ENCODE peak calls at places on chromosomes 2 and 18, in four cellular contexts. U, H, E and L are unnamed samples.
A peak's percentile ranks its signal among the peaks of the same experiment; 100 is the strongest.

GRCh38 chr2:158722266-158723105 is 72.6 kb upstream of the DAPL1 start:
- DNase-seq in U (no peak), H (no peak), E (no peak), L (no peak)

GRCh38 chr2:18049325-18049724 is 170.9 kb downstream of the KCNS3 start:
- DNase-seq in U (no peak), E (no peak), H (no peak), L (no peak)

GRCh38 chr2:178238144-178238521 is 43.8 kb downstream of the OSBPL6 start:
- DNase-seq in H (no peak), E (no peak), U (no peak), L (no peak)

GRCh38 chr2:8064608-8065007 is 617.2 kb upstream of the ID2 start:
- DNase-seq in U (no peak), H (no peak), E (no peak), L (no peak)

GRCh38 chr2:196442211-196442610 is 197.3 kb upstream of the CCDC150 start:
- DNase-seq in U (no peak), E (peak; percentile 5), H (no peak), L (no peak)

GRCh38 chr2:110677080-110677479 is 783 bp downstream of the BUB1 start:
- DNase-seq in E (no peak), U (no peak), H (peak; percentile 6), L (no peak)

GRCh38 chr2:239189711-239190131 is 211.1 kb downstream of the HDAC4 start:
- DNase-seq in U (no peak), H (no peak), E (no peak), L (peak; percentile 13)

GRCh38 chr18:6409933-6410332 is 4.8 kb downstream of the L3MBTL4 start:
- DNase-seq in H (no peak), E (no peak), U (no peak), L (no peak)

GRCh38 chr2:9145109-9145751 is 61.4 kb upstream of the ASAP2 start:
- DNase-seq in E (peak; percentile 86), H (no peak), U (no peak), L (no peak)

GRCh38 chr18:46260016-46260878 is 156.1 kb downstream of the HAUS1 start:
- DNase-seq in E (peak; percentile 84), H (no peak), U (no peak), L (no peak)

GRCh38 chr2:176188969-176189665 is 649 bp downstream of the HOXD1 start:
- DNase-seq in H (no peak), U (no peak), E (no peak), L (no peak)

GRCh38 chr2:120360307-120360855 is 14.4 kb downstream of the INHBB start:
- DNase-seq in U (no peak), E (peak; percentile 11), H (no peak), L (no peak)

GRCh38 chr2:979286-979928 is 28.8 kb downstream of the SNTG2 start:
- DNase-seq in U (no peak), E (no peak), H (no peak), L (no peak)

GRCh38 chr2:228268756-228269155 is 87.3 kb upstream of the SPHKAP start:
- DNase-seq in E (no peak), H (no peak), U (no peak), L (no peak)

GRCh38 chr2:208501217-208501616 is 94.6 kb downstream of the PTH2R start:
- DNase-seq in E (no peak), H (no peak), U (no peak), L (no peak)

GRCh38 chr2:111118455-111119003 is 2.2 kb upstream of the BCL2L11 start:
- DNase-seq in H (no peak), U (no peak), E (no peak), L (no peak)

GRCh38 chr2:208363485-208363884 is 43.1 kb upstream of the PTH2R start:
- DNase-seq in E (peak; percentile 84), U (no peak), H (no peak), L (no peak)

GRCh38 chr2:46769809-46770208 is 145.8 kb downstream of the MCFD2 start:
- DNase-seq in H (no peak), E (no peak), U (no peak), L (no peak)

GRCh38 chr2:226622484-226622883 is 177.1 kb downstream of the IRS1 start:
- DNase-seq in U (no peak), H (no peak), E (no peak), L (no peak)

GRCh38 chr2:175929850-175930249 is 72.2 kb downstream of the LNPK start:
- DNase-seq in H (peak; percentile 18), E (peak; percentile 33), U (no peak), L (no peak)

GRCh38 chr2:232592687-232593407 is 40.6 kb upstream of the EFHD1 start:
- DNase-seq in H (no peak), E (peak; percentile 90), U (no peak), L (no peak)

GRCh38 chr2:187964742-187965141 is 326.9 kb upstream of the GULP1 start:
- DNase-seq in H (no peak), E (no peak), U (no peak), L (no peak)

GRCh38 chr2:66587216-66587615 is 152.3 kb downstream of the MEIS1 start:
- DNase-seq in U (no peak), E (peak; percentile 9), H (no peak), L (no peak)

GRCh38 chr18:36622610-36623009 is 206.2 kb downstream of the TPGS2 start:
- DNase-seq in E (no peak), H (no peak), U (no peak), L (no peak)

GRCh38 chr18:36623681-36624080 is 205.1 kb downstream of the TPGS2 start:
- DNase-seq in U (no peak), H (no peak), E (no peak), L (no peak)

GRCh38 chr18:36625386-36625785 is 203.4 kb downstream of the TPGS2 start:
- DNase-seq in E (no peak), H (no peak), U (no peak), L (no peak)

GRCh38 chr18:36624451-36625167 is 204.2 kb downstream of the TPGS2 start:
- DNase-seq in H (no peak), E (no peak), U (no peak), L (no peak)

DNA sequence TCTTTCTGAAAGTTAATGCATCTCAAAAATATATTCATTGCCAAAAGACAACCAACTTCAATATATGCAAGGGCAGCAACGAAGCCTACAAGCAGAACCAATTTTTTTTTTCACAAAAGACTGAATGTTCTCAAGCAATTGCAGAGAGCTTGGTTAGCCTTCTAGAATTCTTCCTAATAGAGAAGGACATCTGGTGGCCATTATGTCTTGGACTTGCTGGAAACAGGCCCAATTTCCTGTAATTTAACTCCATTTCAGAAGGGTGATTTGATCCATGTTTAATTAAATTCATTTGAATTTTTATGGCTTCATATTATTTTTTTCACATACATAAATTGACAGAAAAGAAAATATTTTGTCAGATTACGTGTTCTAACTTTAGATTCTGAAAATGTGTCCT is 208.0 kb downstream of the TPGS2 start:
- DNase-seq in U (no peak), H (no peak), E (peak; percentile 60), L (no peak)
- TF ChIP-seq CTCF in U (no peak), H (peak; percentile 20), E (peak; percentile 38), L (no peak)

GRCh38 chr18:48462510-48462909 is 53.3 kb upstream of the ZBTB7C start:
- DNase-seq in H (no peak), E (no peak), U (no peak), L (no peak)
- TF ChIP-seq CTCF in H (no peak), E (no peak), U (no peak), L (no peak)

DNA sequence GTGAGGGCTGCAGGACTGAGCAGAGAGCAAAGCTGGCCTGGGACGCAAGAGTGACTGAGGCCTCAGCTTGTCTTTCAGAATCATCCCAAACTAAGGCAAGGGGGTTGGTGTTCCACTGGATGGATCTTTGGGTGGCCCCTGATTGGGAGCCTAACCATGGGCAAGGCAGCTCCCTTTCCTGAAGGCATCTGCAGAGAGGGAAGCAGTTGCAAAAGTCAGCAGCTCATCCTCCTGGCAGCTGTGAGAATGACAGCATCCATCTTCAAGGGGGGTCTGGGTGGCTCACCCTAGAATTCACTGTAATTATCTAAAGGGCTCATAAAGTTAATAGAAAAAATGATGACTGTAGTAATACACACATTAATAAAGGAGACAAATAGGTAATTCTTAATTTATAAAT is 46.5 kb upstream of the RAB31 start:
- DNase-seq in E (no peak), H (no peak), U (no peak), L (no peak)
- TF ChIP-seq CTCF in E (peak; percentile 55), H (peak; percentile 8), U (peak; percentile 26), L (no peak)

GRCh38 chr2:180006236-180006635 is 861 bp downstream of the CWC22 start:
- DNase-seq in E (no peak), H (no peak), U (no peak), L (no peak)

GRCh38 chr2:180006781-180007579 is at the start of gene CWC22:
- DNase-seq in U (peak; percentile 59), E (peak; percentile 88), H (peak; percentile 79), L (peak; percentile 81)

GRCh38 chr2:180003566-180003965 is 3.5 kb downstream of the CWC22 start:
- DNase-seq in H (peak; percentile 22), U (no peak), E (no peak), L (no peak)

GRCh38 chr2:180002198-180002597 is 4.9 kb downstream of the CWC22 start:
- DNase-seq in H (no peak), U (no peak), E (no peak), L (no peak)

GRCh38 chr2:180004731-180005130 is 2.4 kb downstream of the CWC22 start:
- DNase-seq in H (no peak), U (no peak), E (no peak), L (no peak)
- TF ChIP-seq CTCF in H (no peak), U (no peak), E (no peak), L (no peak)

GRCh38 chr2:2876350-2877042 is 501.1 kb downstream of the EIPR1 start:
- DNase-seq in H (no peak), E (no peak), U (no peak), L (no peak)
- TF ChIP-seq CTCF in H (no peak), E (no peak), U (no peak), L (no peak)